ENCODE peak calls at places on chromosomes 7 and 10, in six cellular contexts. I is midbrain, B is GM04503, R is hepatocyte, X is NCI-H1105 treated with DMSO at 0.1 percent for 48 hours, E is H54. C is an unnamed sample.

GRCh38 chr10:47368431-47369180 is 15.5 kb downstream of the ZNF488 start:
- DNase-seq in R (no peak), I (no peak), B (no peak), X (no peak), E (no peak), C (peak)

GRCh38 chr7:80770061-80770460 is 131.6 kb downstream of the CD36 start:
- DNase-seq in B (peak), E (no peak), I (no peak), R (peak), X (no peak), C (no peak)

GRCh38 chr7:30968294-30968693 is 4.5 kb downstream of the GHRHR start:
- DNase-seq in X (no peak), I (no peak), E (no peak), R (no peak), B (no peak), C (no peak)

GRCh38 chr10:69655124-69655867 is 25.2 kb downstream of the FAM241B start:
- DNase-seq in E (no peak), B (no peak), R (no peak), I (no peak), X (no peak), C (no peak)

GRCh38 chr7:130013241-130013640 is 37.9 kb downstream of the ZC3HC1 start:
- DNase-seq in E (no peak), I (no peak), R (no peak), B (no peak), X (no peak), C (no peak)

GRCh38 chr7:28018020-28018419 is 162.6 kb downstream of the JAZF1 start:
- DNase-seq in I (no peak), R (no peak), E (no peak), B (no peak), X (no peak), C (no peak)

GRCh38 chr7:958221-959200 is 4.0 kb upstream of the ADAP1 start:
- DNase-seq in R (no peak), I (no peak), X (no peak), B (no peak), E (no peak), C (peak)

GRCh38 chr7:114710495-114710894 is 211.4 kb upstream of the MDFIC start:
- DNase-seq in R (no peak), X (no peak), E (no peak), B (no peak), I (no peak), C (no peak)

C was measured in activated effector memory CD4-positive, alpha-beta T cell treated with anti-CD3 and anti-CD28 coated beads, Interleukin-2, amount 50 U/mL, for 16 hours.